ENCODE peak calls at places on chromosomes 2 and 18, in four cellular contexts. One of them, this sample, is unnamed.

GRCh38 chr18:32548688-32549087 is 78.0 kb upstream of the GAREM1 start:
- DNase-seq in substantia nigra: no peak
- DNase-seq in ureter: no peak
- DNase-seq in NCI-H226: no peak
- DNase-seq in this sample: no peak

GRCh38 chr2:220849433-220849832 is 722.7 kb downstream of the EPHA4 start:
- DNase-seq in substantia nigra: no peak
- DNase-seq in ureter: no peak
- DNase-seq in NCI-H226: no peak
- DNase-seq in this sample: no peak

GRCh38 chr2:221243758-221244157 is 328.3 kb downstream of the EPHA4 start:
- DNase-seq in substantia nigra: no peak
- DNase-seq in ureter: no peak
- DNase-seq in NCI-H226: no peak
- DNase-seq in this sample: no peak

GRCh38 chr18:25873833-25874232 is 216.6 kb downstream of the SS18 start:
- DNase-seq in substantia nigra: no peak
- DNase-seq in ureter: no peak
- DNase-seq in NCI-H226: no peak
- DNase-seq in this sample: no peak

GRCh38 chr18:62586148-62586774 is 63.4 kb downstream of the ZCCHC2 start:
- DNase-seq in substantia nigra: peak; percentile 50
- DNase-seq in ureter: no peak
- DNase-seq in NCI-H226: peak; percentile 2
- DNase-seq in this sample: peak; percentile 28

GRCh38 chr2:9441556-9441955 is 18.1 kb downstream of the CPSF3 start:
- DNase-seq in substantia nigra: no peak
- DNase-seq in ureter: no peak
- DNase-seq in NCI-H226: no peak
- DNase-seq in this sample: no peak

GRCh38 chr2:79855264-79856006 is 342.6 kb downstream of the CTNNA2 start:
- DNase-seq in substantia nigra: peak; percentile 3
- DNase-seq in ureter: no peak
- DNase-seq in NCI-H226: no peak
- DNase-seq in this sample: no peak

GRCh38 chr2:172009823-172010222 is 10.1 kb downstream of the METAP1D start:
- DNase-seq in substantia nigra: no peak
- DNase-seq in ureter: no peak
- DNase-seq in NCI-H226: no peak
- DNase-seq in this sample: no peak

GRCh38 chr2:229431331-229431954 is 160.4 kb upstream of the PID1 start:
- DNase-seq in substantia nigra: no peak
- DNase-seq in ureter: no peak
- DNase-seq in NCI-H226: no peak
- DNase-seq in this sample: no peak

GRCh38 chr2:10973766-10974165 is 62.0 kb downstream of the KCNF1 start:
- DNase-seq in substantia nigra: no peak
- DNase-seq in ureter: no peak
- DNase-seq in NCI-H226: no peak
- DNase-seq in this sample: no peak

GRCh38 chr18:13493071-13493470 is 233.3 kb downstream of the FAM210A start:
- DNase-seq in substantia nigra: no peak
- DNase-seq in ureter: no peak
- DNase-seq in NCI-H226: no peak
- DNase-seq in this sample: no peak

GRCh38 chr2:158845869-158846268 is 50.8 kb downstream of the DAPL1 start:
- DNase-seq in substantia nigra: no peak
- DNase-seq in ureter: no peak
- DNase-seq in NCI-H226: no peak
- DNase-seq in this sample: no peak

GRCh38 chr2:69915050-69915945 is at the start of gene MXD1:
- DNase-seq in substantia nigra: no peak
- DNase-seq in ureter: no peak
- DNase-seq in NCI-H226: no peak
- DNase-seq in this sample: no peak

GRCh38 chr2:57373530-57373929 is 673.1 kb upstream of the VRK2 start:
- DNase-seq in substantia nigra: no peak
- DNase-seq in ureter: no peak
- DNase-seq in NCI-H226: peak; percentile 86
- DNase-seq in this sample: no peak

GRCh38 chr2:8441371-8441770 is 240.5 kb upstream of the ID2 start:
- DNase-seq in substantia nigra: no peak
- DNase-seq in ureter: no peak
- DNase-seq in NCI-H226: no peak
- DNase-seq in this sample: no peak

GRCh38 chr18:28177828-28178635 is 1.1 kb upstream of the CDH2 start:
- DNase-seq in substantia nigra: peak; percentile 59
- DNase-seq in ureter: no peak
- DNase-seq in NCI-H226: peak; percentile 89
- DNase-seq in this sample: no peak

GRCh38 chr2:64837925-64838641 is 151.1 kb upstream of the SLC1A4 start:
- DNase-seq in substantia nigra: no peak
- DNase-seq in ureter: no peak
- DNase-seq in NCI-H226: no peak
- DNase-seq in this sample: no peak

GRCh38 chr2:71544919-71545571 is 91.7 kb downstream of the DYSF start:
- DNase-seq in substantia nigra: no peak
- DNase-seq in ureter: no peak
- DNase-seq in NCI-H226: no peak
- DNase-seq in this sample: no peak

GRCh38 chr2:86313341-86313740 is 24.1 kb downstream of the REEP1 start:
- DNase-seq in substantia nigra: no peak
- DNase-seq in ureter: no peak
- DNase-seq in NCI-H226: no peak
- DNase-seq in this sample: no peak

GRCh38 chr18:45749918-45750689 is 26.1 kb downstream of the SLC14A1 start:
- DNase-seq in substantia nigra: no peak
- DNase-seq in ureter: no peak
- DNase-seq in NCI-H226: no peak
- DNase-seq in this sample: no peak

GRCh38 chr18:48854780-48855179 is 96.0 kb downstream of the SMAD7 start:
- DNase-seq in substantia nigra: no peak
- DNase-seq in ureter: no peak
- DNase-seq in NCI-H226: no peak
- DNase-seq in this sample: no peak

GRCh38 chr2:43077876-43078275 is 148.5 kb downstream of the ZFP36L2 start:
- DNase-seq in substantia nigra: no peak
- DNase-seq in ureter: no peak
- DNase-seq in NCI-H226: no peak
- DNase-seq in this sample: no peak

GRCh38 chr18:58552057-58552461 is 76.8 kb downstream of the ALPK2 start:
- DNase-seq in substantia nigra: no peak
- DNase-seq in ureter: no peak
- DNase-seq in NCI-H226: no peak
- DNase-seq in this sample: peak; percentile 16

GRCh38 chr2:64311948-64312621 is 141.9 kb upstream of the LGALSL start:
- DNase-seq in substantia nigra: peak; percentile 62
- DNase-seq in ureter: peak; percentile 72
- DNase-seq in NCI-H226: peak; percentile 71
- DNase-seq in this sample: no peak

GRCh38 chr2:214038186-214038585 is 372.7 kb upstream of the VWC2L start:
- DNase-seq in substantia nigra: no peak
- DNase-seq in ureter: no peak
- DNase-seq in NCI-H226: no peak
- DNase-seq in this sample: no peak

GRCh38 chr2:39020383-39020782 is 100.5 kb downstream of the SOS1 start:
- DNase-seq in substantia nigra: no peak
- DNase-seq in ureter: no peak
- DNase-seq in NCI-H226: no peak
- DNase-seq in this sample: no peak

GRCh38 chr2:102387763-102388546 is 32.4 kb downstream of the IL18R1 start:
- DNase-seq in substantia nigra: no peak
- DNase-seq in ureter: no peak
- DNase-seq in NCI-H226: no peak
- DNase-seq in this sample: no peak

GRCh38 chr2:38602136-38602731 is 494 bp downstream of the HNRNPLL start:
- DNase-seq in substantia nigra: no peak
- DNase-seq in ureter: peak; percentile 54
- DNase-seq in NCI-H226: no peak
- DNase-seq in this sample: peak; percentile 29

GRCh38 chr2:150591901-150592300 is 104.4 kb upstream of the RND3 start:
- DNase-seq in substantia nigra: no peak
- DNase-seq in ureter: no peak
- DNase-seq in NCI-H226: no peak
- DNase-seq in this sample: no peak

This sample was measured in T-helper 1 cell.